ENCODE peak calls at places on chromosomes 13 and 19, in five cellular contexts. One of them, this sample, is unnamed.

GRCh38 chr19:44260343-44260681 is 626 bp downstream of the ZNF233 start:
- DNase-seq in heart right ventricle: no peak
- DNase-seq in BJ: no peak
- DNase-seq in keratinocyte: no peak
- DNase-seq in fibroblast of lung: no peak
- DNase-seq in this sample: no peak

GRCh38 chr19:35260694-35261304 is 8.0 kb upstream of the USF2 start:
- DNase-seq in heart right ventricle: no peak
- DNase-seq in BJ: no peak
- DNase-seq in keratinocyte: no peak
- DNase-seq in fibroblast of lung: no peak
- DNase-seq in this sample: no peak

GRCh38 chr13:40589285-40590109 is 76.9 kb downstream of the FOXO1 start:
- DNase-seq in heart right ventricle: peak; percentile 70
- DNase-seq in BJ: no peak
- DNase-seq in keratinocyte: peak; percentile 33
- DNase-seq in fibroblast of lung: peak; percentile 77
- DNase-seq in this sample: peak; percentile 68

GRCh38 chr19:34996978-34997640 is 3.0 kb upstream of the GRAMD1A start:
- DNase-seq in heart right ventricle: no peak
- DNase-seq in BJ: no peak
- DNase-seq in keratinocyte: no peak
- DNase-seq in fibroblast of lung: no peak
- DNase-seq in this sample: no peak

GRCh38 chr19:1252221-1252817 is 3.9 kb downstream of the MIDN start:
- DNase-seq in heart right ventricle: peak; percentile 91
- DNase-seq in BJ: peak; percentile 81
- DNase-seq in keratinocyte: no peak
- DNase-seq in fibroblast of lung: peak; percentile 96
- DNase-seq in this sample: no peak

GRCh38 chr13:77298403-77298802 is 28.5 kb downstream of the MYCBP2 start:
- DNase-seq in heart right ventricle: no peak
- DNase-seq in BJ: no peak
- DNase-seq in keratinocyte: no peak
- DNase-seq in fibroblast of lung: no peak
- DNase-seq in this sample: no peak

GRCh38 chr19:48539503-48540096 is 12.4 kb upstream of the SULT2B1 start:
- DNase-seq in heart right ventricle: no peak
- DNase-seq in BJ: no peak
- DNase-seq in keratinocyte: no peak
- DNase-seq in fibroblast of lung: peak; percentile 62
- DNase-seq in this sample: no peak

GRCh38 chr19:48487944-48488343 is 18.8 kb downstream of the CYTH2 start:
- DNase-seq in heart right ventricle: peak; percentile 72
- DNase-seq in BJ: no peak
- DNase-seq in keratinocyte: peak; percentile 81
- DNase-seq in fibroblast of lung: peak; percentile 81
- DNase-seq in this sample: no peak

GRCh38 chr13:41344358-41344757 is 33.3 kb downstream of the NAA16 start:
- DNase-seq in heart right ventricle: no peak
- DNase-seq in BJ: no peak
- DNase-seq in keratinocyte: no peak
- DNase-seq in fibroblast of lung: no peak
- DNase-seq in this sample: no peak

GRCh38 chr19:9362905-9363304 is at the start of gene ZNF177:
- DNase-seq in heart right ventricle: no peak
- DNase-seq in BJ: no peak
- DNase-seq in keratinocyte: no peak
- DNase-seq in fibroblast of lung: peak; percentile 39
- DNase-seq in this sample: no peak

GRCh38 chr13:67273001-67273400 is 42.9 kb upstream of the PCDH9 start:
- DNase-seq in heart right ventricle: no peak
- DNase-seq in BJ: no peak
- DNase-seq in keratinocyte: no peak
- DNase-seq in fibroblast of lung: peak; percentile 26
- DNase-seq in this sample: no peak

GRCh38 chr13:24511824-24512207 is 762 bp downstream of the PARP4 start:
- DNase-seq in heart right ventricle: no peak
- DNase-seq in BJ: no peak
- DNase-seq in keratinocyte: no peak
- DNase-seq in fibroblast of lung: no peak
- DNase-seq in this sample: no peak

GRCh38 chr19:55031178-55031577 is 6.9 kb downstream of the GP6 start:
- DNase-seq in heart right ventricle: no peak
- DNase-seq in BJ: no peak
- DNase-seq in keratinocyte: no peak
- DNase-seq in fibroblast of lung: no peak
- DNase-seq in this sample: no peak

GRCh38 chr19:14440049-14440448 is 6.9 kb downstream of the PKN1 start:
- DNase-seq in heart right ventricle: peak; percentile 72
- DNase-seq in BJ: no peak
- DNase-seq in keratinocyte: no peak
- DNase-seq in fibroblast of lung: no peak
- DNase-seq in this sample: no peak

GRCh38 chr19:50820086-50820485 is 3.5 kb downstream of the KLK1 start:
- DNase-seq in heart right ventricle: no peak
- DNase-seq in BJ: no peak
- DNase-seq in keratinocyte: no peak
- DNase-seq in fibroblast of lung: no peak
- DNase-seq in this sample: no peak

GRCh38 chr19:19061491-19061890 is 2.3 kb upstream of the SLC25A42 start:
- DNase-seq in heart right ventricle: peak; percentile 51
- DNase-seq in BJ: no peak
- DNase-seq in keratinocyte: no peak
- DNase-seq in fibroblast of lung: no peak
- DNase-seq in this sample: no peak

GRCh38 chr13:63288576-63288975 is 1872.9 kb upstream of the PCDH20 start:
- DNase-seq in heart right ventricle: no peak
- DNase-seq in BJ: peak; percentile 43
- DNase-seq in keratinocyte: no peak
- DNase-seq in fibroblast of lung: peak; percentile 55
- DNase-seq in this sample: no peak

GRCh38 chr19:14496849-14497346 is 971 bp upstream of the GIPC1 start:
- DNase-seq in heart right ventricle: no peak
- DNase-seq in BJ: no peak
- DNase-seq in keratinocyte: no peak
- DNase-seq in fibroblast of lung: no peak
- DNase-seq in this sample: no peak

DNA sequence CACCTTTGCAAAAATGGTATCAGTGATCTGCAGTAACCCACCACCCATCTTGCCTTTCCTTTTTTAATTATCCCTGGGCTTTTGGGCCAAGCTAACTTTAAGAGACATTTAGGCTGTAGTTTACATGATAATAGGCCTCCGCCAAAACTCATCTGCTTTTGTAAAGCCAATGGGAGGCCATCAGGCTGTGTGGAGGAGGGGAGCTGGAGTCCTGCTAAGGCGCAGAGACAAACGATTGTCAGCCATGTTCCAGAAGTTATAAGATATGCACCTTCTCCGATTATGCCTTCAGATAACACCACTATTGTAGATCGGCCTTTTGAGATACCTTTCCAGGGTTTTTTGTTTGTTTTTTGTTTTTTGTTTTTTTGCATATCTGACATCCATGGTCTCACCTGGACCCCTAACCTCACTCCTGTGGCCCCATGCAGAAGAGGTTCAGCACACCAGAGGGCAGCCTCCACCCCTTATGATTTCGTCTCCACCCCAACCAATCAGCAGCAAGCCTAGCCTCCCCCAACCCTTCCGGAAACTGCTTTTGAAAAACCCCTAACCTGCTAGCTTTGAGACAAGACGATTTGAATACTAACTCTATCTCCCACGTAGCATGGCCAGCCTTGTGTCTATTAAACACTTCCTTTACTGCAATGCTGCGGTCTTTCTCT is 113.9 kb upstream of the UBL3 start:
- DNase-seq in heart right ventricle: no peak
- DNase-seq in BJ: no peak
- DNase-seq in keratinocyte: no peak
- DNase-seq in fibroblast of lung: no peak
- DNase-seq in this sample: no peak
- TF ChIP-seq CTCF in heart right ventricle: no peak
- TF ChIP-seq CTCF in BJ: no peak
- TF ChIP-seq CTCF in keratinocyte: no peak
- TF ChIP-seq CTCF in fibroblast of lung: no peak
- TF ChIP-seq CTCF in this sample: no peak

DNA sequence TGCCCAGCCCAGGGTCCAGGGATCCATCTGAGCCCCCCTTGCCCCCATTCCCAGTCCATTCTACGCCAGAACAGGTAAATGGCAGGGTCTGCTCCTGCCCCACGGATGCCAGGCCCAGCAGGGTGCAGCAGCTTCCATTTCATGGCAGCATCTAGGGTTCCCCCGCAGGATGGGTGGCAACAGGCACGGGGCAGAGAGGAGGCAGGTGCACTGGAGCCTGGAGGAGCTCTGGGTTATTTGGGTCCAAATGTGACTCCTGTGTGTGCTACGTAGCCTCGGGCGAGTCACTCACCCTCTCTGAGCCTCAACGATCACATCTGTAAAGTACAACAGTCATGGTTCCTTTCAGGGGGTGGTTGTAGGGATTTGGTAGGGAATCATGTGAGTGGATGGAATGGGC is 27.4 kb downstream of the IL12RB1 start:
- DNase-seq in heart right ventricle: no peak
- DNase-seq in BJ: no peak
- DNase-seq in keratinocyte: no peak
- DNase-seq in fibroblast of lung: no peak
- DNase-seq in this sample: no peak
- TF ChIP-seq CTCF in heart right ventricle: no peak
- TF ChIP-seq CTCF in BJ: no peak
- TF ChIP-seq CTCF in keratinocyte: no peak
- TF ChIP-seq CTCF in fibroblast of lung: no peak
- TF ChIP-seq CTCF in this sample: no peak

DNA sequence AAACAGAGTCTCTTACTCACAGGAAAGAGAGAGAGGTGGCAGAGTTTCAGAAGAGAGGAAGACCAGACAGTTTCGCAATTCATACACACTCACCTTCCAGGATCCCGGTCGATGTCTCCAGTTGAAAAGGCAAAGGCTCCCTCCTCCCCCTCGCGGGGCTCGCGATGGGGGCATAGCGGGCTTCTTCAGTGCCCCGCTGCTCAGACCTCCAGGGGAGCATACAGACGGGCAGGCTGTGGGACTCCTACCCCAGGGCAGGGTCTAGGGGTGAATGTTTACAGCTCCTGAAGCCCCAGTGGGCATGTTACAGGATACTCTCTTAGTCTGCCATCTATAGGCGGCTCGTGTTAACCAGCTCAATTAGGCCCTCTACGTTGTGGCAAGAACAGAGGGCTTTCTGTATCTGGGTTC is 139.2 kb downstream of the SLITRK5 start:
- DNase-seq in heart right ventricle: no peak
- DNase-seq in BJ: no peak
- DNase-seq in keratinocyte: no peak
- DNase-seq in fibroblast of lung: no peak
- DNase-seq in this sample: no peak
- TF ChIP-seq CTCF in heart right ventricle: no peak
- TF ChIP-seq CTCF in BJ: no peak
- TF ChIP-seq CTCF in keratinocyte: no peak
- TF ChIP-seq CTCF in fibroblast of lung: no peak
- TF ChIP-seq CTCF in this sample: no peak

GRCh38 chr19:11451942-11452813 is 16.7 kb downstream of the PRKCSH start:
- DNase-seq in heart right ventricle: no peak
- DNase-seq in BJ: no peak
- DNase-seq in keratinocyte: no peak
- DNase-seq in fibroblast of lung: no peak
- DNase-seq in this sample: no peak
- TF ChIP-seq CTCF in heart right ventricle: no peak
- TF ChIP-seq CTCF in BJ: peak; percentile 14
- TF ChIP-seq CTCF in keratinocyte: no peak
- TF ChIP-seq CTCF in fibroblast of lung: peak; percentile 20
- TF ChIP-seq CTCF in this sample: peak; percentile 35

DNA sequence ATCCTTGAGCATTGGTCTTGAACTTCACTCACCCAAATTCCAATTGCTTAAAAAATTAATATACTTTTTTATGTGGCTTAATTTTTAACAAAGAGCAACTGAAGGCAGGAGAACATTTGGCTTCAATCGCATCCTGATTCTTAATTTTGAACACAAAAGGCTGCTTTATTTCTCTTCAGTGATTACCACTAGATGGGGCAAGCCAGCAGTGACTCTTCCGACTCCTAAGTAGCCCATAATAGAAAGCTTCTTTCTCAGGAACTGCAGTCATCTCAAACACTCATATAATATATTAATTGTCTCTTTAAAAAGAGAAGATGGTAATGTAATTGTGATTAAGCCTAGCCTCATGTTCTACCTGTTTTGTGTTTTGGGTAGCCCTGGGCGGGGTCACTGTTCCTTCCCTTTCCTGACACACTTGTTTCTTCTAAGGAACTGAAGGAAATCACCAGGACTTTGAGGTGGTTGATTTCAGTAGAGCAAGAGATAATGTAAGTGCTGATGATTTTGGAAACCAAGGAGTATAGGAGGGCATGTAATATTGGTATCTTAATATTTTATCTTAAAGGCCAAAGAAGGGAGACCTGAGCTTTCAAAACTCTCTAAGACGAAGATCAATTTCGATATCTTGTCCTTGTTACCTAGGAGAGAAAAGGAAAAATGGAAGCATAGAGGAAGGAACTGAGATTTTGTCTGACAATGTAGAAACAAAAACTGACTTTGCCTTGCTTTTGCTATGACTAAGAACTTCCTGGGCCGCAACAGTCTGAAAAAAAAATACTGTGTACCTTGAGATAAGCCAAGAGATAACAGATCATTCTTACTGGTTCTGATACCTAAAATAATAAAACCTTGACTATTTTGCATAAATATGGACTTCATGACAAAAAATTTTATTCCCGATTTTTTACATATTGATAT is 73.1 kb downstream of the TNFSF13B start:
- DNase-seq in heart right ventricle: no peak
- DNase-seq in BJ: no peak
- DNase-seq in keratinocyte: no peak
- DNase-seq in fibroblast of lung: peak; percentile 38
- DNase-seq in this sample: no peak
- TF ChIP-seq CTCF in heart right ventricle: peak; percentile 68
- TF ChIP-seq CTCF in BJ: peak; percentile 56
- TF ChIP-seq CTCF in keratinocyte: no peak
- TF ChIP-seq CTCF in fibroblast of lung: peak; percentile 72
- TF ChIP-seq CTCF in this sample: peak; percentile 78

DNA sequence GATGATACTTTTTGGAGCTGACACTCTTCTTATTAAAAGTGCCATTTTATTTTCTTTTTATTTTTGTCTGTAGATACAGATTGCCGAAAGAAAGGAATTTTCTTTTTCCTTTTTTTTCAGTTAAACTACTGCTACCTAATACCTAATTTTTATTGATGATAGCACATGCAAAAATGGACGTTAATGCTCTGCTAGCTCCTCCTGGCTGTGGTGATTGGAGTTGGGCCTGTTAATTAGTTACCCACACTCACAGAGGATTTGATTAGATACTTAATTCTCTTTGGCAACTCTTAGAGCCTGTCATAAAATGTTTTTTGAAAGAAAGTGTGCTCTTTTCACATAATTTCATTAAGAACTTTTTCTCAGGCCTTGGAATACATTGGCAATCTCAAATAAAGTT is 366.8 kb downstream of the DCT start:
- DNase-seq in heart right ventricle: no peak
- DNase-seq in BJ: no peak
- DNase-seq in keratinocyte: no peak
- DNase-seq in fibroblast of lung: no peak
- DNase-seq in this sample: no peak
- TF ChIP-seq CTCF in heart right ventricle: no peak
- TF ChIP-seq CTCF in BJ: no peak
- TF ChIP-seq CTCF in keratinocyte: no peak
- TF ChIP-seq CTCF in fibroblast of lung: peak; percentile 22
- TF ChIP-seq CTCF in this sample: peak; percentile 23

GRCh38 chr19:17336872-17337674 is at the start of gene GTPBP3:
- DNase-seq in heart right ventricle: peak; percentile 97
- DNase-seq in BJ: peak; percentile 86
- DNase-seq in keratinocyte: peak; percentile 73
- DNase-seq in fibroblast of lung: peak; percentile 98
- DNase-seq in this sample: peak; percentile 96
- TF ChIP-seq CTCF in heart right ventricle: no peak
- TF ChIP-seq CTCF in BJ: no peak
- TF ChIP-seq CTCF in keratinocyte: no peak
- TF ChIP-seq CTCF in fibroblast of lung: no peak
- TF ChIP-seq CTCF in this sample: no peak

This sample was measured in kidney epithelial cell.